ENCODE peak calls at places on chromosomes 1 and 21, in eight cellular contexts. One of them, this sample, is unnamed.

GRCh38 chr1:111082421-111083192 is 57.3 kb downstream of the DRAM2 start:
- DNase-seq in Caco-2: no peak
- DNase-seq in BJ: peak
- DNase-seq in stomach: no peak
- DNase-seq in CD4-positive, alpha-beta T cell: no peak
- DNase-seq in heart left ventricle: no peak
- DNase-seq in PC-3: peak
- DNase-seq in CD8-positive, alpha-beta T cell: no peak
- DNase-seq in this sample: no peak

GRCh38 chr1:147837845-147838363 is 64.7 kb upstream of the GJA8 start:
- DNase-seq in Caco-2: no peak
- DNase-seq in BJ: no peak
- DNase-seq in stomach: no peak
- DNase-seq in CD4-positive, alpha-beta T cell: no peak
- DNase-seq in heart left ventricle: no peak
- DNase-seq in PC-3: no peak
- DNase-seq in CD8-positive, alpha-beta T cell: no peak
- DNase-seq in this sample: no peak

GRCh38 chr21:41011968-41012367 is 156.0 kb upstream of the BACE2 start:
- DNase-seq in Caco-2: no peak
- DNase-seq in BJ: no peak
- DNase-seq in stomach: no peak
- DNase-seq in CD4-positive, alpha-beta T cell: no peak
- DNase-seq in heart left ventricle: no peak
- DNase-seq in PC-3: no peak
- DNase-seq in CD8-positive, alpha-beta T cell: no peak
- DNase-seq in this sample: no peak

GRCh38 chr21:17554120-17554519 is 41.3 kb downstream of the CXADR start:
- DNase-seq in Caco-2: no peak
- DNase-seq in BJ: no peak
- DNase-seq in stomach: no peak
- DNase-seq in CD4-positive, alpha-beta T cell: no peak
- DNase-seq in heart left ventricle: no peak
- DNase-seq in PC-3: no peak
- DNase-seq in CD8-positive, alpha-beta T cell: no peak
- DNase-seq in this sample: no peak

GRCh38 chr21:35256468-35256988 is 207.4 kb upstream of the RUNX1 start:
- DNase-seq in Caco-2: peak
- DNase-seq in BJ: peak
- DNase-seq in stomach: peak
- DNase-seq in CD4-positive, alpha-beta T cell: no peak
- DNase-seq in heart left ventricle: peak
- DNase-seq in PC-3: peak
- DNase-seq in CD8-positive, alpha-beta T cell: no peak
- DNase-seq in this sample: no peak

GRCh38 chr1:229196404-229197224 is 74.3 kb upstream of the RAB4A start:
- DNase-seq in Caco-2: no peak
- DNase-seq in BJ: no peak
- DNase-seq in stomach: no peak
- DNase-seq in CD4-positive, alpha-beta T cell: no peak
- DNase-seq in heart left ventricle: no peak
- DNase-seq in PC-3: peak
- DNase-seq in CD8-positive, alpha-beta T cell: no peak
- DNase-seq in this sample: no peak

GRCh38 chr1:39184354-39184818 is 20.1 kb upstream of the MACF1 start:
- DNase-seq in Caco-2: no peak
- DNase-seq in BJ: no peak
- DNase-seq in stomach: no peak
- DNase-seq in CD4-positive, alpha-beta T cell: no peak
- DNase-seq in heart left ventricle: no peak
- DNase-seq in PC-3: no peak
- DNase-seq in CD8-positive, alpha-beta T cell: no peak
- DNase-seq in this sample: no peak

GRCh38 chr1:67688526-67689219 is 3.7 kb downstream of the GADD45A start:
- DNase-seq in Caco-2: no peak
- DNase-seq in BJ: no peak
- DNase-seq in stomach: no peak
- DNase-seq in CD4-positive, alpha-beta T cell: no peak
- DNase-seq in heart left ventricle: no peak
- DNase-seq in PC-3: peak
- DNase-seq in CD8-positive, alpha-beta T cell: no peak
- DNase-seq in this sample: no peak

GRCh38 chr1:56627636-56628039 is 17.5 kb upstream of the PRKAA2 start:
- DNase-seq in Caco-2: no peak
- DNase-seq in BJ: no peak
- DNase-seq in stomach: no peak
- DNase-seq in CD4-positive, alpha-beta T cell: no peak
- DNase-seq in heart left ventricle: no peak
- DNase-seq in PC-3: peak
- DNase-seq in CD8-positive, alpha-beta T cell: no peak
- DNase-seq in this sample: no peak

GRCh38 chr21:39633770-39634181 is 21.0 kb downstream of the B3GALT5 start:
- DNase-seq in Caco-2: no peak
- DNase-seq in BJ: peak
- DNase-seq in stomach: no peak
- DNase-seq in CD4-positive, alpha-beta T cell: no peak
- DNase-seq in heart left ventricle: no peak
- DNase-seq in PC-3: peak
- DNase-seq in CD8-positive, alpha-beta T cell: no peak
- DNase-seq in this sample: no peak

GRCh38 chr1:153612755-153613331 is at the start of gene S100A16:
- DNase-seq in Caco-2: peak
- DNase-seq in BJ: no peak
- DNase-seq in stomach: peak
- DNase-seq in CD4-positive, alpha-beta T cell: no peak
- DNase-seq in heart left ventricle: peak
- DNase-seq in PC-3: peak
- DNase-seq in CD8-positive, alpha-beta T cell: no peak
- DNase-seq in this sample: peak

GRCh38 chr1:47593001-47593568 is 155.2 kb downstream of the FOXD2 start:
- DNase-seq in Caco-2: no peak
- DNase-seq in BJ: no peak
- DNase-seq in stomach: no peak
- DNase-seq in CD4-positive, alpha-beta T cell: no peak
- DNase-seq in heart left ventricle: no peak
- DNase-seq in PC-3: no peak
- DNase-seq in CD8-positive, alpha-beta T cell: no peak
- DNase-seq in this sample: no peak

GRCh38 chr1:184684285-184685077 is 70.2 kb downstream of the EDEM3 start:
- DNase-seq in Caco-2: no peak
- DNase-seq in BJ: no peak
- DNase-seq in stomach: peak
- DNase-seq in CD4-positive, alpha-beta T cell: no peak
- DNase-seq in heart left ventricle: peak
- DNase-seq in PC-3: no peak
- DNase-seq in CD8-positive, alpha-beta T cell: no peak
- DNase-seq in this sample: no peak

GRCh38 chr21:41366522-41367151 is 4.8 kb downstream of the MX2 start:
- DNase-seq in Caco-2: peak
- DNase-seq in BJ: no peak
- DNase-seq in stomach: peak
- DNase-seq in CD4-positive, alpha-beta T cell: peak
- DNase-seq in heart left ventricle: no peak
- DNase-seq in PC-3: peak
- DNase-seq in CD8-positive, alpha-beta T cell: peak
- DNase-seq in this sample: no peak

GRCh38 chr1:200075522-200075921 is 48.0 kb downstream of the NR5A2 start:
- DNase-seq in Caco-2: no peak
- DNase-seq in BJ: no peak
- DNase-seq in stomach: no peak
- DNase-seq in CD4-positive, alpha-beta T cell: no peak
- DNase-seq in heart left ventricle: peak
- DNase-seq in PC-3: no peak
- DNase-seq in CD8-positive, alpha-beta T cell: no peak
- DNase-seq in this sample: no peak

GRCh38 chr1:205326812-205327466 is 5.4 kb upstream of the NUAK2 start:
- DNase-seq in Caco-2: no peak
- DNase-seq in BJ: no peak
- DNase-seq in stomach: no peak
- DNase-seq in CD4-positive, alpha-beta T cell: no peak
- DNase-seq in heart left ventricle: no peak
- DNase-seq in PC-3: no peak
- DNase-seq in CD8-positive, alpha-beta T cell: no peak
- DNase-seq in this sample: no peak

GRCh38 chr21:45421071-45421845 is 16.3 kb downstream of the COL18A1 start:
- DNase-seq in Caco-2: no peak
- DNase-seq in BJ: no peak
- DNase-seq in stomach: peak
- DNase-seq in CD4-positive, alpha-beta T cell: no peak
- DNase-seq in heart left ventricle: peak
- DNase-seq in PC-3: peak
- DNase-seq in CD8-positive, alpha-beta T cell: no peak
- DNase-seq in this sample: no peak

GRCh38 chr1:202692959-202693555 is 17.2 kb downstream of the SYT2 start:
- DNase-seq in Caco-2: peak
- DNase-seq in BJ: no peak
- DNase-seq in stomach: peak
- DNase-seq in CD4-positive, alpha-beta T cell: peak
- DNase-seq in heart left ventricle: peak
- DNase-seq in PC-3: peak
- DNase-seq in CD8-positive, alpha-beta T cell: peak
- DNase-seq in this sample: peak

GRCh38 chr1:53690411-53690810 is 48.6 kb downstream of the GLIS1 start:
- DNase-seq in Caco-2: no peak
- DNase-seq in BJ: no peak
- DNase-seq in stomach: no peak
- DNase-seq in CD4-positive, alpha-beta T cell: no peak
- DNase-seq in heart left ventricle: no peak
- DNase-seq in PC-3: no peak
- DNase-seq in CD8-positive, alpha-beta T cell: no peak
- DNase-seq in this sample: no peak

GRCh38 chr1:54340434-54340833 is 65.8 kb downstream of the SSBP3 start:
- DNase-seq in Caco-2: no peak
- DNase-seq in BJ: no peak
- DNase-seq in stomach: no peak
- DNase-seq in CD4-positive, alpha-beta T cell: no peak
- DNase-seq in heart left ventricle: no peak
- DNase-seq in PC-3: no peak
- DNase-seq in CD8-positive, alpha-beta T cell: no peak
- DNase-seq in this sample: no peak

GRCh38 chr1:226268421-226269124 is 40.4 kb downstream of the LIN9 start:
- DNase-seq in Caco-2: no peak
- DNase-seq in BJ: peak
- DNase-seq in stomach: no peak
- DNase-seq in CD4-positive, alpha-beta T cell: no peak
- DNase-seq in heart left ventricle: no peak
- DNase-seq in PC-3: peak
- DNase-seq in CD8-positive, alpha-beta T cell: no peak
- DNase-seq in this sample: no peak

GRCh38 chr21:46626536-46627302 is 8.8 kb upstream of the PRMT2 start:
- DNase-seq in Caco-2: no peak
- DNase-seq in BJ: no peak
- DNase-seq in stomach: no peak
- DNase-seq in CD4-positive, alpha-beta T cell: peak
- DNase-seq in heart left ventricle: no peak
- DNase-seq in PC-3: no peak
- DNase-seq in CD8-positive, alpha-beta T cell: peak
- DNase-seq in this sample: no peak

GRCh38 chr1:206691604-206692003 is 6.9 kb downstream of the MAPKAPK2 start:
- DNase-seq in Caco-2: peak
- DNase-seq in BJ: no peak
- DNase-seq in stomach: peak
- DNase-seq in CD4-positive, alpha-beta T cell: no peak
- DNase-seq in heart left ventricle: no peak
- DNase-seq in PC-3: no peak
- DNase-seq in CD8-positive, alpha-beta T cell: no peak
- DNase-seq in this sample: no peak

GRCh38 chr1:4584471-4584870 is 69.9 kb upstream of the AJAP1 start:
- DNase-seq in Caco-2: no peak
- DNase-seq in BJ: no peak
- DNase-seq in stomach: no peak
- DNase-seq in CD4-positive, alpha-beta T cell: no peak
- DNase-seq in heart left ventricle: no peak
- DNase-seq in PC-3: no peak
- DNase-seq in CD8-positive, alpha-beta T cell: no peak
- DNase-seq in this sample: no peak

GRCh38 chr1:214002472-214002871 is 14.7 kb downstream of the PROX1 start:
- DNase-seq in Caco-2: no peak
- DNase-seq in BJ: no peak
- DNase-seq in stomach: no peak
- DNase-seq in CD4-positive, alpha-beta T cell: no peak
- DNase-seq in heart left ventricle: no peak
- DNase-seq in PC-3: peak
- DNase-seq in CD8-positive, alpha-beta T cell: no peak
- DNase-seq in this sample: no peak

GRCh38 chr1:157798211-157798610 is 21.3 kb upstream of the FCRL2 start:
- DNase-seq in Caco-2: no peak
- DNase-seq in BJ: no peak
- DNase-seq in stomach: no peak
- DNase-seq in CD4-positive, alpha-beta T cell: no peak
- DNase-seq in heart left ventricle: no peak
- DNase-seq in PC-3: peak
- DNase-seq in CD8-positive, alpha-beta T cell: no peak
- DNase-seq in this sample: no peak
- TF ChIP-seq CTCF in Caco-2: no peak
- TF ChIP-seq CTCF in BJ: no peak
- TF ChIP-seq CTCF in stomach: no peak
- TF ChIP-seq CTCF in CD4-positive, alpha-beta T cell: no peak
- TF ChIP-seq CTCF in heart left ventricle: no peak
- TF ChIP-seq CTCF in PC-3: no peak
- TF ChIP-seq CTCF in CD8-positive, alpha-beta T cell: no peak
- TF ChIP-seq CTCF in this sample: no peak

DNA sequence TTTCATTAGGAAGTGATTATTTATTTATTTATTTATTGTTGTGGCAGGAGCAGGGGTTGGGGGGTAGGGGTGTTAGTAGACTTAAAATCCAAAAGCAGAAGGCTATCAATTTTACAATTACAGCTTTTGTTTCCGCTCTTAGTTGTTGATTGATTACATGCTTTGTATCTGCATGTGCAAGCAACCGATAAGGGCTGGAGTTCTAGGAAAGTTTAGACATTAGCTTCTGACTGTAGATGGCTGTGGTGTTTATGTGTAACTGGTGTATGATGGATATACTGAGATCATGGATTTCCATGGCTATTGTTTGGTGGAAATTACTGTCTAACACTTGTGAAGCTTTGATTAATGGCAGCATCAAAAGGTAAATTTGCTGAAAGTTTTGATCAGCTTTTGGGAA is 2.8 kb downstream of the ST6GALNAC5 start:
- DNase-seq in Caco-2: no peak
- DNase-seq in BJ: no peak
- DNase-seq in stomach: no peak
- DNase-seq in CD4-positive, alpha-beta T cell: no peak
- DNase-seq in heart left ventricle: no peak
- DNase-seq in PC-3: no peak
- DNase-seq in CD8-positive, alpha-beta T cell: no peak
- DNase-seq in this sample: no peak
- TF ChIP-seq CTCF in Caco-2: no peak
- TF ChIP-seq CTCF in BJ: no peak
- TF ChIP-seq CTCF in stomach: no peak
- TF ChIP-seq CTCF in CD4-positive, alpha-beta T cell: no peak
- TF ChIP-seq CTCF in heart left ventricle: no peak
- TF ChIP-seq CTCF in PC-3: no peak
- TF ChIP-seq CTCF in CD8-positive, alpha-beta T cell: no peak
- TF ChIP-seq CTCF in this sample: no peak

GRCh38 chr1:15720861-15721260 is 15.2 kb upstream of the SLC25A34 start:
- DNase-seq in Caco-2: no peak
- DNase-seq in BJ: no peak
- DNase-seq in stomach: no peak
- DNase-seq in CD4-positive, alpha-beta T cell: no peak
- DNase-seq in heart left ventricle: no peak
- DNase-seq in PC-3: no peak
- DNase-seq in CD8-positive, alpha-beta T cell: no peak
- DNase-seq in this sample: no peak
- TF ChIP-seq CTCF in Caco-2: no peak
- TF ChIP-seq CTCF in BJ: no peak
- TF ChIP-seq CTCF in stomach: no peak
- TF ChIP-seq CTCF in CD4-positive, alpha-beta T cell: no peak
- TF ChIP-seq CTCF in heart left ventricle: no peak
- TF ChIP-seq CTCF in PC-3: no peak
- TF ChIP-seq CTCF in CD8-positive, alpha-beta T cell: no peak
- TF ChIP-seq CTCF in this sample: no peak

GRCh38 chr1:108041360-108042143 is 76.6 kb upstream of the VAV3 start:
- DNase-seq in Caco-2: no peak
- DNase-seq in BJ: no peak
- DNase-seq in stomach: no peak
- DNase-seq in CD4-positive, alpha-beta T cell: no peak
- DNase-seq in heart left ventricle: no peak
- DNase-seq in PC-3: no peak
- DNase-seq in CD8-positive, alpha-beta T cell: no peak
- DNase-seq in this sample: no peak
- TF ChIP-seq CTCF in Caco-2: no peak
- TF ChIP-seq CTCF in BJ: no peak
- TF ChIP-seq CTCF in stomach: no peak
- TF ChIP-seq CTCF in CD4-positive, alpha-beta T cell: no peak
- TF ChIP-seq CTCF in heart left ventricle: no peak
- TF ChIP-seq CTCF in PC-3: no peak
- TF ChIP-seq CTCF in CD8-positive, alpha-beta T cell: no peak
- TF ChIP-seq CTCF in this sample: no peak

This sample was measured in progenitor cell of endocrine pancreas.